ENCODE peak calls at places on chromosomes 4 and X, in five cellular contexts. One of them, this sample, is unnamed.

GRCh38 chrX:46754450-46755075 is 4.4 kb downstream of the SLC9A7 start:
- DNase-seq in IMR-90: no peak
- DNase-seq in mesendoderm: no peak
- DNase-seq in neuronal stem cell: no peak
- DNase-seq in H1: no peak
- DNase-seq in this sample: no peak

GRCh38 chr4:176478076-176478475 is 158.3 kb downstream of the SPCS3 start:
- DNase-seq in IMR-90: peak; percentile 30
- DNase-seq in mesendoderm: no peak
- DNase-seq in neuronal stem cell: no peak
- DNase-seq in H1: no peak
- DNase-seq in this sample: no peak

GRCh38 chr4:165600959-165601674 is 222.3 kb downstream of the CPE start:
- DNase-seq in IMR-90: no peak
- DNase-seq in mesendoderm: no peak
- DNase-seq in neuronal stem cell: no peak
- DNase-seq in H1: no peak
- DNase-seq in this sample: no peak

GRCh38 chr4:165945991-165946390 is 73.0 kb downstream of the TLL1 start:
- DNase-seq in IMR-90: no peak
- DNase-seq in mesendoderm: peak; percentile 42
- DNase-seq in neuronal stem cell: no peak
- DNase-seq in H1: no peak
- DNase-seq in this sample: no peak

GRCh38 chr4:106312377-106312776 is 3.6 kb downstream of the TBCK start:
- DNase-seq in IMR-90: peak; percentile 52
- DNase-seq in mesendoderm: no peak
- DNase-seq in neuronal stem cell: no peak
- DNase-seq in H1: no peak
- DNase-seq in this sample: peak; percentile 8

GRCh38 chr4:90546114-90546513 is 418.9 kb downstream of the CCSER1 start:
- DNase-seq in IMR-90: no peak
- DNase-seq in mesendoderm: peak; percentile 46
- DNase-seq in neuronal stem cell: no peak
- DNase-seq in H1: no peak
- DNase-seq in this sample: no peak

GRCh38 chr4:52869196-52869595 is 7.1 kb downstream of the RASL11B start:
- DNase-seq in IMR-90: peak; percentile 36
- DNase-seq in mesendoderm: no peak
- DNase-seq in neuronal stem cell: no peak
- DNase-seq in H1: no peak
- DNase-seq in this sample: no peak

GRCh38 chrX:2714551-2714950 is 23.5 kb downstream of the CD99 start:
- DNase-seq in IMR-90: no peak
- DNase-seq in mesendoderm: no peak
- DNase-seq in neuronal stem cell: no peak
- DNase-seq in H1: no peak
- DNase-seq in this sample: no peak

GRCh38 chrX:97039363-97040029 is 155.8 kb downstream of the RPA4 start:
- DNase-seq in IMR-90: peak; percentile 26
- DNase-seq in mesendoderm: no peak
- DNase-seq in neuronal stem cell: no peak
- DNase-seq in H1: no peak
- DNase-seq in this sample: peak; percentile 2

GRCh38 chr4:183364025-183364424 is 41.8 kb upstream of the CLDN24 start:
- DNase-seq in IMR-90: no peak
- DNase-seq in mesendoderm: peak; percentile 67
- DNase-seq in neuronal stem cell: no peak
- DNase-seq in H1: no peak
- DNase-seq in this sample: no peak

GRCh38 chrX:16119353-16120220 is 3.8 kb upstream of the GRPR start:
- DNase-seq in IMR-90: no peak
- DNase-seq in mesendoderm: no peak
- DNase-seq in neuronal stem cell: no peak
- DNase-seq in H1: no peak
- DNase-seq in this sample: no peak

GRCh38 chrX:37474478-37474877 is 97.0 kb upstream of the LANCL3 start:
- DNase-seq in IMR-90: no peak
- DNase-seq in mesendoderm: no peak
- DNase-seq in neuronal stem cell: no peak
- DNase-seq in H1: no peak
- DNase-seq in this sample: no peak

GRCh38 chrX:133401539-133401938 is 13.8 kb downstream of the GPC4 start:
- DNase-seq in IMR-90: no peak
- DNase-seq in mesendoderm: no peak
- DNase-seq in neuronal stem cell: no peak
- DNase-seq in H1: no peak
- DNase-seq in this sample: no peak

GRCh38 chr4:169795585-169795984 is 37.8 kb upstream of the HPF1 start:
- DNase-seq in IMR-90: no peak
- DNase-seq in mesendoderm: peak; percentile 40
- DNase-seq in neuronal stem cell: no peak
- DNase-seq in H1: no peak
- DNase-seq in this sample: no peak

GRCh38 chr4:188130355-188130754 is 8.9 kb upstream of the TRIML1 start:
- DNase-seq in IMR-90: no peak
- DNase-seq in mesendoderm: peak; percentile 42
- DNase-seq in neuronal stem cell: no peak
- DNase-seq in H1: no peak
- DNase-seq in this sample: no peak

GRCh38 chr4:56757270-56757746 is 64.2 kb downstream of the SPINK2 start:
- DNase-seq in IMR-90: peak; percentile 75
- DNase-seq in mesendoderm: peak; percentile 68
- DNase-seq in neuronal stem cell: no peak
- DNase-seq in H1: no peak
- DNase-seq in this sample: peak; percentile 89

GRCh38 chr4:19823781-19824180 is 427.9 kb upstream of the SLIT2 start:
- DNase-seq in IMR-90: no peak
- DNase-seq in mesendoderm: no peak
- DNase-seq in neuronal stem cell: no peak
- DNase-seq in H1: no peak
- DNase-seq in this sample: no peak

GRCh38 chr4:109559625-109559982 is 442 bp upstream of the MCUB start:
- DNase-seq in IMR-90: no peak
- DNase-seq in mesendoderm: peak; percentile 71
- DNase-seq in neuronal stem cell: no peak
- DNase-seq in H1: no peak
- DNase-seq in this sample: no peak

GRCh38 chrX:86887341-86887740 is 630.3 kb upstream of the KLHL4 start:
- DNase-seq in IMR-90: no peak
- DNase-seq in mesendoderm: no peak
- DNase-seq in neuronal stem cell: no peak
- DNase-seq in H1: no peak
- DNase-seq in this sample: peak; percentile 6

GRCh38 chr4:183987529-183987946 is 82.4 kb downstream of the STOX2 start:
- DNase-seq in IMR-90: peak; percentile 91
- DNase-seq in mesendoderm: peak; percentile 86
- DNase-seq in neuronal stem cell: peak; percentile 60
- DNase-seq in H1: no peak
- DNase-seq in this sample: peak; percentile 97

GRCh38 chrX:110734894-110735541 is 60.6 kb downstream of the CHRDL1 start:
- DNase-seq in IMR-90: peak; percentile 69
- DNase-seq in mesendoderm: peak; percentile 76
- DNase-seq in neuronal stem cell: no peak
- DNase-seq in H1: no peak
- DNase-seq in this sample: peak; percentile 72

GRCh38 chrX:38038501-38038900 is 32.1 kb downstream of the SYTL5 start:
- DNase-seq in IMR-90: no peak
- DNase-seq in mesendoderm: no peak
- DNase-seq in neuronal stem cell: no peak
- DNase-seq in H1: no peak
- DNase-seq in this sample: no peak

GRCh38 chr4:76984788-76985211 is 35.2 kb downstream of the SEPTIN11 start:
- DNase-seq in IMR-90: peak; percentile 100
- DNase-seq in mesendoderm: peak; percentile 78
- DNase-seq in neuronal stem cell: peak; percentile 42
- DNase-seq in H1: no peak
- DNase-seq in this sample: peak; percentile 99

GRCh38 chr4:64230709-64231310 is 178.4 kb downstream of the TECRL start:
- DNase-seq in IMR-90: peak; percentile 4
- DNase-seq in mesendoderm: peak; percentile 49
- DNase-seq in neuronal stem cell: peak; percentile 17
- DNase-seq in H1: no peak
- DNase-seq in this sample: peak; percentile 15

GRCh38 chr4:111630705-111631104 is 514.5 kb upstream of the FAM241A start:
- DNase-seq in IMR-90: peak; percentile 42
- DNase-seq in mesendoderm: peak; percentile 41
- DNase-seq in neuronal stem cell: no peak
- DNase-seq in H1: no peak
- DNase-seq in this sample: peak; percentile 53

GRCh38 chr4:37953620-37954325 is 6.4 kb upstream of the PTTG2 start:
- DNase-seq in IMR-90: peak; percentile 64
- DNase-seq in mesendoderm: peak; percentile 46
- DNase-seq in neuronal stem cell: no peak
- DNase-seq in H1: no peak
- DNase-seq in this sample: peak; percentile 84

GRCh38 chrX:5976332-5976731 is 252.3 kb downstream of the NLGN4X start:
- DNase-seq in IMR-90: no peak
- DNase-seq in mesendoderm: no peak
- DNase-seq in neuronal stem cell: no peak
- DNase-seq in H1: no peak
- DNase-seq in this sample: no peak

GRCh38 chrX:1281511-1281910 is 12.9 kb downstream of the CSF2RA start:
- DNase-seq in IMR-90: peak; percentile 14
- DNase-seq in mesendoderm: no peak
- DNase-seq in neuronal stem cell: no peak
- DNase-seq in H1: no peak
- DNase-seq in this sample: peak; percentile 74

DNA sequence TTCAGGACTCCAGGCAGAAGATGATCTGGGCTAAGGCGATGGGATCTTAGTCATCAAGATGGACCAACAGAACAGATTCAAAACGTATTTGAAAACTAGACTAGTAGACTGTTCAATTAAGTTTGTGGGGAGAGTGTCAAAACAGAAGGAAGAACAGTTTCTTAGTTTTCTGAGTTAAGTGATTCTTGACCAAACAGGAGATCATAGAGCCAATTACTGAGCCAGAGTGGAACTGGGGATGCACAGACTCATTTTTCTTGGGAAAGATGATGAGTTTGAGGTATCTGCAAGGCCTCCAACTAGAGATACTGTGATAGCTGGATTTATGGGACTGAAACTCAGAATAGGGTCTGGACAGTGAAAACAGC is 119.5 kb downstream of the REELD1 start:
- DNase-seq in IMR-90: no peak
- DNase-seq in mesendoderm: no peak
- DNase-seq in neuronal stem cell: no peak
- DNase-seq in H1: no peak
- DNase-seq in this sample: no peak
- H3K4me3 ChIP-seq in IMR-90: peak overlapping the region; percentile 33
- H3K4me3 ChIP-seq in mesendoderm: no peak overlapping the region
- H3K4me3 ChIP-seq in neuronal stem cell: no peak overlapping the region
- H3K4me3 ChIP-seq in H1: no peak overlapping the region
- H3K4me3 ChIP-seq in this sample: peak overlapping the region; percentile 0

DNA sequence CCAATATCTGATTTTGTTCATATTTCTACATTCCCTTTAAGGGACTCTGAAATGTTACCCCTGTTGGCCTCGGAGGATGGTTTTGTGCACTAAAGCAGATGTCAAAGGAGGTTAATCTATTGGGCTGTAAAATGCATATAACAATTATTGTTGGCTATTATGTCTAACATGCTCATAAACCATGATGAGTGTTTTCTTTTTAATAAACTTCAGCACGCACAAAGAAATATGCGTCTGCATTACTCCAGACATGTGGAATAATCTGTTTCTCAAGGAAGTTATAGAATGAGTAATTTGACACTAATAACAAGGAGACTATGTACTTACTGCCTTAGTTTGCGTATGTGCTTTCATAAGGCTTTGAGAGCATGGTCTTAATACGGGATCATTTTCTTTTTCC is 89.9 kb downstream of the KLHL8 start:
- DNase-seq in IMR-90: no peak
- DNase-seq in mesendoderm: no peak
- DNase-seq in neuronal stem cell: no peak
- DNase-seq in H1: no peak
- DNase-seq in this sample: no peak
- H3K27ac ChIP-seq in IMR-90: no peak overlapping the region
- H3K27ac ChIP-seq in mesendoderm: no peak overlapping the region
- H3K27ac ChIP-seq in neuronal stem cell: no peak overlapping the region
- H3K27ac ChIP-seq in H1: no peak overlapping the region
- H3K27ac ChIP-seq in this sample: no peak overlapping the region

GRCh38 chr4:127881565-127881869 is 824 bp downstream of the PLK4 start:
- DNase-seq in IMR-90: no peak
- DNase-seq in mesendoderm: no peak
- DNase-seq in neuronal stem cell: no peak
- DNase-seq in H1: no peak
- DNase-seq in this sample: no peak

GRCh38 chr4:127875791-127876190 is 4.9 kb upstream of the PLK4 start:
- DNase-seq in IMR-90: no peak
- DNase-seq in mesendoderm: no peak
- DNase-seq in neuronal stem cell: no peak
- DNase-seq in H1: no peak
- DNase-seq in this sample: no peak

DNA sequence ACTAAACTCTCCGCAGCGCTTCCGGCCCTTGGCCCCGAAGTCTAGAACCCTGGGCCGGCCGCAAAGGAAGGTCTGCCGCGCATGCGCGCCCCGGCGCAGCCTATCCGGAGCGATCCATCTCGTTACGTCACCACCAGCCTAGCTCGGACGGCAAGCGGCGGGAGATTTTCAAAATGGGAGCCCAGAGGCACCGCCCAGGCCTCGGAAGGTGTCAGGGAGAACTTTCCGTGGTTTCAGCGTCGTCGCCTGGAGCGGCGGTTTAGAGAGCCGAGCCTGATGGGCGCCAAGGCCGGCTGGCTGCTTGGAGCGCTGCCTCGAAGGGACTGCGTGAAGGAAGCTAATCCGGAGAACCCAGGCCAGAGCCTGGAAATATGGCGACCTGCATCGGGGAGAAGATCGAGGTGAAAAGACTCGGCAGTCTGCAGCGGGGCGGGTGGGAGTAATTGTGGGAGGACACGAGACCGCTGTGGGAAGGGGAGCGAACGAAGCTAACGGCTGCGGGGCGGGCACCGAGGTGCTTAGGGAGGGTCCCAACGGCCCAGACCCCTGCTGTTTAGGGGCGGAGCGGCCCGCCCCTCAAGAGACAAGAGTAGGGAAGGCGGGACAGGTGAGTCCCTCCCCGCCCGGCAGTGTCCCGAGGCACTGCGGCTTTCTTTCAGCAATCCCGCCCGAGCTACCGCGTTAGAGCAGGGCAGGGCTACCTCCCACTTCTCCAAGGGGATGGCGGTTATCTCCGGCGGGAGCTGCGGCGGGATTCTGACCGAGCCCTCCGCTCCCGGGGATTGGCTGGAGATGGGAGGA is at the start of gene PLK4:
- DNase-seq in IMR-90: peak; percentile 93
- DNase-seq in mesendoderm: peak; percentile 99
- DNase-seq in neuronal stem cell: peak; percentile 89
- DNase-seq in H1: peak; percentile 96
- DNase-seq in this sample: peak; percentile 93
- H2BK15ac ChIP-seq in IMR-90: peak within 1 kb of the TSS; percentile 30
- H2BK15ac ChIP-seq in mesendoderm: no peak within 1 kb of the TSS
- H2BK15ac ChIP-seq in neuronal stem cell: no peak within 1 kb of the TSS
- H2BK15ac ChIP-seq in H1: no peak within 1 kb of the TSS
- H2BK15ac ChIP-seq in this sample: no peak within 1 kb of the TSS

DNA sequence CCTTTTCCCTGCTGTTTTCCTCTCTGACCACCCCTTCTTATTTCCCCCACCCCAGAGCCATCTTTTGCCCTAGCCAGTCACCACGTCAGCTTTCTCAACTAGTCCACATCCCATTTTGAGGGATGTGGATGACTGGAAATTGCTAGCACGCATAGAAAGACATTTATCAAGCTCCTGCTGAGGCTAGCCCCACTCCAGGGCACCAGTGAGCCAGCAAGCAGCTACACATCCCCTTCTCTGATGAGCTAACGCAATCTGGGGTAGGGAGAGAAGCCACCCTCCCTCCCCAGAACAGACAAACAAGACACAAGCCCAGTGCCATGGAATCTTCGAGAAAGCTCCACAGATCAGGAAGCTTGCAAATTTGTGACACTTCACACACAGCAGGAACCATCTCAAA is 1.2 kb downstream of the GABRE start:
- DNase-seq in IMR-90: no peak
- DNase-seq in mesendoderm: peak; percentile 29
- DNase-seq in neuronal stem cell: no peak
- DNase-seq in H1: no peak
- DNase-seq in this sample: no peak
- H3K4me3 ChIP-seq in IMR-90: peak overlapping the region; percentile 19
- H3K4me3 ChIP-seq in mesendoderm: no peak overlapping the region
- H3K4me3 ChIP-seq in neuronal stem cell: no peak overlapping the region
- H3K4me3 ChIP-seq in H1: no peak overlapping the region
- H3K4me3 ChIP-seq in this sample: peak overlapping the region; percentile 81